ENCODE peak calls at places on chromosomes 2 and 18, in eight cellular contexts. K, G, N, O, B, Z, U and P are unnamed samples.

GRCh38 chr2:230685165-230685560 is 27.5 kb upstream of the CAB39 start:
- DNase-seq in K (no peak), G (no peak), N (no peak), O (no peak), B (no peak), Z (no peak), U (no peak), P (no peak)

GRCh38 chr2:20991031-20991430 is 52.8 kb downstream of the APOB start:
- DNase-seq in K (no peak), G (no peak), N (no peak), O (no peak), B (no peak), Z (no peak), U (no peak), P (no peak)

GRCh38 chr18:2515908-2516625 is 55.2 kb downstream of the METTL4 start:
- DNase-seq in K (no peak), G (no peak), N (no peak), O (no peak), B (no peak), Z (no peak), U (peak), P (no peak)

GRCh38 chr2:168717790-168718502 is 84.5 kb upstream of the NOSTRIN start:
- DNase-seq in K (no peak), G (no peak), N (no peak), O (no peak), B (no peak), Z (no peak), U (no peak), P (no peak)

GRCh38 chr2:33275689-33276444 is 200.6 kb upstream of the RASGRP3 start:
- DNase-seq in K (peak), G (no peak), N (no peak), O (peak), B (peak), Z (peak), U (no peak), P (no peak)

GRCh38 chr2:144426981-144427479 is 92.9 kb downstream of the ZEB2 start:
- DNase-seq in K (no peak), G (no peak), N (no peak), O (no peak), B (no peak), Z (no peak), U (no peak), P (no peak)

GRCh38 chr18:34320267-34320666 is 95.6 kb upstream of the NOL4 start:
- DNase-seq in K (no peak), G (no peak), N (no peak), O (no peak), B (no peak), Z (no peak), U (no peak), P (no peak)

GRCh38 chr2:12861344-12861942 is 144.7 kb downstream of the TRIB2 start:
- DNase-seq in K (no peak), G (no peak), N (no peak), O (no peak), B (no peak), Z (no peak), U (no peak), P (no peak)

GRCh38 chr2:20877944-20878343 is 55.0 kb upstream of the LDAH start:
- DNase-seq in K (no peak), G (no peak), N (no peak), O (no peak), B (no peak), Z (no peak), U (no peak), P (no peak)

GRCh38 chr18:54774423-54774822 is 53.9 kb upstream of the RAB27B start:
- DNase-seq in K (no peak), G (no peak), N (no peak), O (no peak), B (no peak), Z (no peak), U (no peak), P (no peak)

GRCh38 chr2:175450029-175450428 is 268.5 kb upstream of the ATP5MC3 start:
- DNase-seq in K (no peak), G (no peak), N (no peak), O (no peak), B (no peak), Z (no peak), U (no peak), P (no peak)

GRCh38 chr18:8991131-8991530 is 111.4 kb upstream of the NDUFV2 start:
- DNase-seq in K (no peak), G (no peak), N (no peak), O (no peak), B (no peak), Z (no peak), U (no peak), P (no peak)

GRCh38 chr18:46333371-46334199 is 229.4 kb downstream of the HAUS1 start:
- DNase-seq in K (no peak), G (no peak), N (peak), O (no peak), B (no peak), Z (peak), U (no peak), P (no peak)

GRCh38 chr2:195559431-195559914 is 97.6 kb upstream of the SLC39A10 start:
- DNase-seq in K (no peak), G (no peak), N (no peak), O (no peak), B (peak), Z (no peak), U (peak), P (peak)

GRCh38 chr18:42706618-42707017 is 408.9 kb downstream of the RIT2 start:
- DNase-seq in K (no peak), G (peak), N (no peak), O (no peak), B (no peak), Z (no peak), U (peak), P (peak)

GRCh38 chr18:68779169-68779568 is 18.7 kb upstream of the CCDC102B start:
- DNase-seq in K (no peak), G (no peak), N (no peak), O (no peak), B (no peak), Z (no peak), U (no peak), P (no peak)

GRCh38 chr2:176106636-176107539 is at the start of gene HOXD11:
- DNase-seq in K (no peak), G (peak), N (peak), O (no peak), B (no peak), Z (no peak), U (no peak), P (peak)

GRCh38 chr2:226118471-226119429 is 680.9 kb downstream of the IRS1 start:
- DNase-seq in K (no peak), G (no peak), N (no peak), O (no peak), B (no peak), Z (no peak), U (no peak), P (no peak)
- H3K4me3 ChIP-seq in K (no peak), G (no peak), N (no peak), O (no peak), B (no peak), Z (no peak), U (no peak), P (no peak)

GRCh38 chr2:46118656-46119338 is 178.4 kb upstream of the EPAS1 start:
- DNase-seq in K (no peak), G (no peak), N (no peak), O (no peak), B (no peak), Z (no peak), U (no peak), P (no peak)

GRCh38 chr2:46116616-46117015 is 180.6 kb upstream of the EPAS1 start:
- DNase-seq in K (no peak), G (no peak), N (no peak), O (no peak), B (no peak), Z (no peak), U (no peak), P (no peak)

GRCh38 chr2:46119453-46119852 is 177.8 kb upstream of the EPAS1 start:
- DNase-seq in K (no peak), G (no peak), N (no peak), O (no peak), B (no peak), Z (no peak), U (no peak), P (no peak)

GRCh38 chr2:46117994-46118393 is 179.2 kb upstream of the EPAS1 start:
- DNase-seq in K (no peak), G (no peak), N (no peak), O (no peak), B (no peak), Z (no peak), U (no peak), P (no peak)

GRCh38 chr2:46117379-46117778 is 179.8 kb upstream of the EPAS1 start:
- DNase-seq in K (no peak), G (no peak), N (no peak), O (no peak), B (no peak), Z (no peak), U (no peak), P (no peak)
- H3K4me3 ChIP-seq in K (no peak), G (no peak), N (no peak), O (no peak), B (no peak), Z (no peak), U (no peak), P (no peak)

GRCh38 chr2:237693281-237694039 is 66.1 kb downstream of the LRRFIP1 start:
- DNase-seq in K (no peak), G (peak), N (no peak), O (no peak), B (no peak), Z (no peak), U (peak), P (peak)
- H3K4me3 ChIP-seq in K (peak), G (peak), N (peak), O (peak), B (peak), Z (peak), U (peak), P (peak)

DNA sequence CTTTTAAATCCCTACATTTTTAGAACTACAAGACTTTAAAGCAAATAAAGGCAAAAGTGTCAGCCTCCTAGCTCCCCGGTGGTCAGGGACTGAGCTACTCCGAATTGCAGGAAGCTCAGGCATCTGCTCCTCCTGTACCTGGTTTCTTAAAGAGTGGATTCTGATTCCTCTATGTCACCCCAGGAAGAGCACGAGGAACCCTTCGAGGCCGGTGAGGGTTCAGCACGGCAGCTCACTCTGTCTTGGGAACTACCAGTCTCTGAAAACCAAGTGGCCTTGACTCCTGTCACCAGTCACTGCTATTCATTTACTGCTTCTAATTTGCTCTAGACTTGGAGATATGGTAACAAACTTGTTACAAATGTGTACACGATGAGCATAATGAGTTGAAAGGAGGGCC is 2.3 kb downstream of the PER2 start:
- DNase-seq in K (no peak), G (peak), N (no peak), O (no peak), B (no peak), Z (no peak), U (no peak), P (no peak)
- H3K4me3 ChIP-seq in K (no peak), G (no peak), N (no peak), O (peak), B (no peak), Z (no peak), U (no peak), P (no peak)

GRCh38 chr2:64990823-64991222 is 1.6 kb downstream of the SLC1A4 start:
- DNase-seq in K (no peak), G (no peak), N (no peak), O (no peak), B (no peak), Z (no peak), U (no peak), P (no peak)
- H3K4me3 ChIP-seq in K (no peak), G (no peak), N (no peak), O (peak), B (peak), Z (no peak), U (peak), P (peak)

GRCh38 chr2:170711774-170712652 is 3.1 kb upstream of the SP5 start:
- DNase-seq in K (no peak), G (peak), N (no peak), O (peak), B (no peak), Z (no peak), U (no peak), P (peak)
- H3K4me3 ChIP-seq in K (no peak), G (no peak), N (no peak), O (peak), B (no peak), Z (no peak), U (no peak), P (no peak)

GRCh38 chr2:31234690-31235503 is 945 bp downstream of the EHD3 start:
- DNase-seq in K (peak), G (no peak), N (no peak), O (no peak), B (no peak), Z (no peak), U (no peak), P (peak)
- H3K4me3 ChIP-seq in K (peak), G (no peak), N (peak), O (peak), B (no peak), Z (peak), U (no peak), P (peak)

DNA sequence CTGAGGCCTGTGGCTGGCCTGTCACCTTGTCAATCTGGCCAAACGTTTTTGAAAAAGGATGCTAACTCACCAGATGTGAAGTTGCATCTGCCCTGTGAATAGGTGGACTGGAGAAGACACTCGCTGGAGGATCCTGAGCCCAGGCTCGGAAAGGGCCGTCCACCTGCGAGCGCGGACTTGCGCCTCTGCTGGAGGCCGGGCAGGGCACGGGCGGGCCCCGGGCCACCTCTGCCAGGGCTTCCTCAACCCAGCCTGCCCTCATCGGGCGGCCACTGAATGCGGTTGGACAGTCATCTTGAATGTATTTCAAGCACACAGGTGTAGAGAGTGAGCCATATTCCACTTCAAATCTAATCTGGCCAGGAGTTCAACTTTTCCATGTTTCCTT is 83.9 kb downstream of the FAM210A start:
- DNase-seq in K (no peak), G (no peak), N (no peak), O (no peak), B (no peak), Z (no peak), U (no peak), P (no peak)
- H3K4me3 ChIP-seq in K (no peak), G (no peak), N (no peak), O (peak), B (no peak), Z (no peak), U (no peak), P (no peak)

GRCh38 chr2:188788621-188789020 is 185.6 kb upstream of the COL3A1 start:
- DNase-seq in K (peak), G (no peak), N (no peak), O (peak), B (no peak), Z (peak), U (no peak), P (peak)
- H3K4me3 ChIP-seq in K (no peak), G (no peak), N (no peak), O (no peak), B (no peak), Z (no peak), U (no peak), P (no peak)

GRCh38 chr2:1584051-1584531 is 160.2 kb downstream of the PXDN start:
- DNase-seq in K (no peak), G (no peak), N (no peak), O (no peak), B (no peak), Z (no peak), U (no peak), P (no peak)
- H3K4me3 ChIP-seq in K (no peak), G (no peak), N (no peak), O (no peak), B (no peak), Z (no peak), U (no peak), P (no peak)